ENCODE peak calls at places on chromosomes 1 and 21, in six cellular contexts. X, G, M, D, Q and N are unnamed samples.

GRCh38 chr1:28370220-28371010 is 875 bp downstream of the PHACTR4 start:
- DNase-seq in G (peak; percentile 70), D (no peak), M (no peak), X (peak; percentile 23), Q (peak; percentile 22), N (peak; percentile 56)

GRCh38 chr21:38646213-38646837 is 148.0 kb upstream of the ERG start:
- DNase-seq in Q (no peak), M (no peak), X (no peak), D (peak; percentile 31), G (no peak), N (no peak)

GRCh38 chr1:221945669-221946068 is 203.8 kb upstream of the DUSP10 start:
- DNase-seq in X (no peak), G (no peak), D (no peak), Q (no peak), M (no peak), N (no peak)

GRCh38 chr1:7783178-7783711 is 846 bp upstream of the PER3 start:
- DNase-seq in M (peak; percentile 80), X (no peak), D (no peak), G (peak; percentile 87), Q (peak; percentile 54), N (peak; percentile 64)

GRCh38 chr21:17406202-17406601 is 106.6 kb upstream of the CXADR start:
- DNase-seq in X (no peak), D (no peak), G (no peak), Q (no peak), M (no peak), N (no peak)

GRCh38 chr1:150262388-150263320 is 5.1 kb downstream of the CA14 start:
- DNase-seq in X (no peak), D (no peak), M (no peak), Q (no peak), G (no peak), N (no peak)

GRCh38 chr1:7899741-7900140 is 40.9 kb downstream of the TNFRSF9 start:
- DNase-seq in G (no peak), X (no peak), Q (no peak), D (no peak), M (no peak), N (no peak)

GRCh38 chr21:45366931-45367401 is 38.0 kb upstream of the COL18A1 start:
- DNase-seq in D (no peak), M (peak; percentile 87), G (peak; percentile 69), Q (no peak), X (no peak), N (no peak)

GRCh38 chr1:244030481-244031040 is 20.5 kb upstream of the ZBTB18 start:
- DNase-seq in M (no peak), G (peak; percentile 12), X (no peak), D (no peak), Q (no peak), N (no peak)

GRCh38 chr1:155003227-155003765 is 694 bp downstream of the ZBTB7B start:
- DNase-seq in M (peak; percentile 48), D (no peak), G (peak; percentile 43), Q (no peak), X (no peak), N (no peak)

GRCh38 chr1:51264470-51264869 is 28.4 kb downstream of the RNF11 start:
- DNase-seq in D (peak; percentile 83), M (no peak), G (peak; percentile 77), Q (no peak), X (no peak), N (no peak)

GRCh38 chr1:163320891-163321290 is 863 bp upstream of the NUF2 start:
- DNase-seq in M (no peak), Q (no peak), G (peak; percentile 2), X (peak; percentile 22), D (no peak), N (peak; percentile 4)

GRCh38 chr1:1069711-1070676 is 4.1 kb downstream of the RNF223 start:
- DNase-seq in G (no peak), X (no peak), Q (no peak), M (no peak), D (no peak), N (no peak)

GRCh38 chr21:34031835-34032370 is 41.5 kb upstream of the MRPS6 start:
- DNase-seq in Q (no peak), G (no peak), D (no peak), X (no peak), M (no peak), N (no peak)

GRCh38 chr1:175470591-175470990 is 272.8 kb downstream of the TNR start:
- DNase-seq in X (no peak), M (no peak), G (no peak), D (no peak), Q (no peak), N (no peak)

GRCh38 chr1:210123383-210123782 is 109.2 kb upstream of the SERTAD4 start:
- DNase-seq in X (no peak), M (no peak), G (no peak), D (no peak), Q (no peak), N (peak; percentile 96)

GRCh38 chr1:180247061-180247460 is 17.0 kb downstream of the LHX4 start:
- DNase-seq in G (no peak), D (no peak), M (no peak), X (no peak), Q (no peak), N (no peak)

GRCh38 chr1:170261669-170262068 is 115.9 kb downstream of the NTMT2 start:
- DNase-seq in Q (no peak), M (no peak), G (no peak), X (no peak), D (peak; percentile 54), N (no peak)

GRCh38 chr1:21659099-21659923 is 9.8 kb downstream of the RAP1GAP start:
- DNase-seq in Q (peak; percentile 88), D (no peak), G (peak; percentile 88), X (peak; percentile 59), M (peak; percentile 77), N (peak; percentile 44)